ENCODE peak calls at places on chromosomes 5 and 9, in eight cellular contexts. X, I, K, F, V, D, Y and U are unnamed samples.
A peak's percentile ranks its signal among the peaks of the same experiment; 100 is the strongest.

GRCh38 chr5:65722575-65723424 is 795 bp downstream of the NLN start:
- DNase-seq in I (peak; percentile 50), D (peak; percentile 73), V (no peak), Y (peak; percentile 55), X (peak; percentile 29), K (no peak), F (peak; percentile 72), U (no peak)

GRCh38 chr5:177507596-177508216 is 1.9 kb downstream of the DOK3 start:
- DNase-seq in K (no peak), V (no peak), F (no peak), X (no peak), Y (no peak), I (no peak), D (no peak), U (no peak)

GRCh38 chr9:100352201-100352726 is 478 bp downstream of the TEX10 start:
- DNase-seq in I (peak; percentile 32), F (peak; percentile 77), Y (peak; percentile 32), V (peak; percentile 3), K (no peak), D (no peak), X (no peak), U (peak; percentile 79)

GRCh38 chr5:140627972-140628371 is 5.0 kb downstream of the CD14 start:
- DNase-seq in V (no peak), K (no peak), X (no peak), Y (no peak), D (no peak), I (no peak), F (no peak), U (no peak)

GRCh38 chr5:43889238-43889637 is 286.3 kb downstream of the NNT start:
- DNase-seq in F (no peak), Y (no peak), I (peak; percentile 5), V (no peak), X (no peak), K (no peak), D (no peak), U (no peak)

GRCh38 chr5:178781936-178782335 is 51.5 kb upstream of the ZNF354A start:
- DNase-seq in D (no peak), V (no peak), I (no peak), F (no peak), Y (no peak), K (no peak), X (no peak), U (no peak)

GRCh38 chr5:33978307-33978706 is 6.2 kb downstream of the SLC45A2 start:
- DNase-seq in Y (no peak), I (no peak), X (no peak), V (no peak), F (no peak), K (no peak), D (no peak), U (no peak)

GRCh38 chr5:156812959-156813358 is 37.1 kb upstream of the PPP1R2B start:
- DNase-seq in Y (no peak), X (no peak), F (no peak), D (no peak), V (no peak), I (no peak), K (no peak), U (no peak)

GRCh38 chr5:141762790-141763368 is 80.8 kb upstream of the ARAP3 start:
- DNase-seq in D (no peak), K (no peak), I (no peak), F (no peak), V (no peak), X (no peak), Y (no peak), U (no peak)

GRCh38 chr9:7146582-7146981 is 388.8 kb downstream of the KDM4C start:
- DNase-seq in V (no peak), Y (no peak), D (peak; percentile 25), X (no peak), I (no peak), K (no peak), F (peak; percentile 59), U (no peak)

GRCh38 chr5:30765227-30765626 is 428.3 kb upstream of the CDH6 start:
- DNase-seq in D (no peak), X (no peak), V (no peak), F (no peak), Y (no peak), I (no peak), K (no peak), U (no peak)

GRCh38 chr5:33637011-33637410 is 196.2 kb downstream of the TARS1 start:
- DNase-seq in K (no peak), V (no peak), D (no peak), F (no peak), X (no peak), Y (no peak), I (no peak), U (no peak)

GRCh38 chr5:61322738-61323429 is 9.2 kb upstream of the ZSWIM6 start:
- DNase-seq in Y (no peak), K (no peak), X (no peak), V (no peak), I (no peak), F (no peak), D (no peak), U (no peak)

DNA sequence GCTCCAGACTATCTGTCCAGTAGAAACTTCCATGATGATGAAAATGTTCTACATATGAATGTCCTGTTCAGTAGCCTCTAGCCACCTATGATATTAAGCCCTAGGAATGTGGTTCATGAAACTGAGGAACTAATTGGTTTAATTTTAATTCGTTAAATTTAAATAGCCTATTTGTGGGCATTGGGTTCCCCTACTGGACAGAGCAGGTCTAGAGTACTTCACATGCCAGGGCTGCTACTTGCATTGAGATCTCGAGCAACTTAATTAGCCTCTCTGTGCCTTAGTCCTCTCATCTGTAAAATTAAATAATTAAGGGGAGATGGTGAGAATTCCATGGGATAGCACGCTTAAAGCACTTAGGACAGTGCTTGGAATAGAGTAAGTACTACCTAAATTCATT is 160.0 kb downstream of the PAPPA start:
- DNase-seq in D (no peak), F (no peak), I (no peak), Y (no peak), X (no peak), V (no peak), K (no peak), U (no peak)
- TF ChIP-seq CTCF in D (peak; percentile 41), F (peak; percentile 55), I (peak; percentile 23), Y (peak; percentile 46), X (no peak), V (no peak), K (no peak), U (peak; percentile 49)

DNA sequence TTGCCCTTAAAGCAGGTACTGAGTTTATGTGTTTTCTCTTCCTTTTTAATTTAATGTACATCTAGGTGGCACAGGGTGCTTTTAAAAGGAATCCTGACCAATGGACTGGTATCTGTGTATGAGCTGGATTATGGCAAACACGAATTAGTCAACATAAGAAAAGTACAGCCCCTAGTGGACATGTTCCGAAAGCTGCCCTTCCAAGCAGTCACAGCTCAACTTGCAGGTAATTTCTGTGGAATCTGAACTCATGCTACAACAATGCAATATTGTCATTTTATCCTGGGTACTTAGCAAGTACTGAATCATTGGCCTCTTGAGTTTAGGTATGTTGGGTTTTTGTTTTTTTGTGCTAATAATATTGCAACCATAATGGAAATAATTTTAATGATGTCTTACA is 14.4 kb upstream of the TMOD1 start:
- DNase-seq in F (no peak), X (no peak), K (no peak), Y (no peak), I (no peak), V (no peak), D (no peak), U (no peak)
- TF ChIP-seq CTCF in F (peak; percentile 63), X (peak; percentile 54), K (peak; percentile 31), Y (peak; percentile 50), I (peak; percentile 30), V (no peak), D (peak; percentile 28), U (peak; percentile 49)

DNA sequence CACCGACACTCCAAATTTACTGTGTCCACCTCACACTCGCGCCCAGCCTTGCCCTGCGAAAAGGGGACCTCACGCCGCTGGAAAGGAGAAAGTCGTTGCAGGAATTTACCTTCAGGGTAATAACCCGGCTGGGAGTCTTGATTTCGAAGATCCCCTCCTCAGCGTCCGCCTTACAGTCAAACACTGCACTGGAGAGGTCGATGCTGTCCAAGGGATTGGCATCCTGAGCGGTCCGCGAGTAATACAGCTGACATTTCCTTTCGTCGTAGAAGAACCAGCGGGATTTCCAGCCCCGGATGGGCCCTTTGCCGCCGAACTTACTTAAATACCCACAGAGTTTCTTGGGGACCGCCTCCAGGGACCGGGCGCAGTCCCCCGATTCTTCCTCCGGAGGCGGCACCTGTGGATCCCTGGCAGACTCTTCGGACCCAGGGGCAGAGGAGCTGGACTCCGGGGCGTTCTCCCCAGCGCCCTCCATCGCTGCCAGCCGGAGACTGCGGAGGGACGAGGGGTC is 328 bp downstream of the TBC1D2 start:
- DNase-seq in K (no peak), F (no peak), I (peak; percentile 50), V (no peak), D (no peak), Y (no peak), X (no peak), U (no peak)
- TF ChIP-seq CTCF in K (no peak), F (no peak), I (no peak), V (no peak), D (no peak), Y (no peak), X (no peak), U (peak; percentile 41)

DNA sequence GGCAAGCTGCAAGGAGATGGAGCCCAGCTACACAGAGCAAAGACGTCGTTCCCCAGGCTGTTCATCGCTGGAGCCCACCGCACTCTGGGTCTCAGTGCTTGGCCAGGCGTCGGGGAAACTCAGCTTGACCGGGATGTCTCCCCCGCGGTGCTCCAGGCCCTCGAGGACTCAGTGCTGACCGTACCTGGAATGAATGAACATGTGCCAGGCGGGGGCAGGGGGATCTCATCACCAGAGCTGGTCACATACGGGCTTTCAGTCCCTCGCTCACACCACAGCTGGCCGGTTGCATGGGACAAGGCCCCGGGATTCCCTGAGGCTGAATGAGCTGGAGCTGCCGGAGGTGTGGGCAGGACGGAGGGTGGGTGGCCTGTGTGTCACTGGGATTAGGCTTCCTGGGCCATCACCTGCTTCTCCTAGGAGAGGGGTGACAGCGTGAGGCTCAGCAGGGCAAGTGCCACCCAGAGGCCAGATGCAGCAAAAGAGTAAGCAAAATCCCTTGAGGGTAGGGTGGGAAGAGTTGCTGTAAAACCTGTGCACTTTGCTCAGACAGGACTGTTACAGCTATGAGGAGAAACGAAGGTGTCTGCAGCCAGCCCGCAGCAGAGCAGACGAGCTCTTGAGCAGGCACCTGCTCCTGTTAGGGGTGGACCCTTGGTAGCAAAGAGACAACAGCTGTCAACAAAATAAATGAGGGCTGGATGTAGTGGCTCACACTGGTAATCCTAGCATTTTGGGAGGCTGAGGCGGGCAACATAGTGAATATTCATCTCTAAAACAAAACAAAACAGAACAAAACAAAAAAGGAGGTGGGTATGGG is 70.7 kb upstream of the RAPGEF1 start:
- DNase-seq in X (no peak), V (no peak), F (peak; percentile 62), D (no peak), K (no peak), I (no peak), Y (no peak), U (no peak)
- TF ChIP-seq CTCF in X (no peak), V (no peak), F (peak; percentile 44), D (no peak), K (no peak), I (no peak), Y (no peak), U (no peak)

DNA sequence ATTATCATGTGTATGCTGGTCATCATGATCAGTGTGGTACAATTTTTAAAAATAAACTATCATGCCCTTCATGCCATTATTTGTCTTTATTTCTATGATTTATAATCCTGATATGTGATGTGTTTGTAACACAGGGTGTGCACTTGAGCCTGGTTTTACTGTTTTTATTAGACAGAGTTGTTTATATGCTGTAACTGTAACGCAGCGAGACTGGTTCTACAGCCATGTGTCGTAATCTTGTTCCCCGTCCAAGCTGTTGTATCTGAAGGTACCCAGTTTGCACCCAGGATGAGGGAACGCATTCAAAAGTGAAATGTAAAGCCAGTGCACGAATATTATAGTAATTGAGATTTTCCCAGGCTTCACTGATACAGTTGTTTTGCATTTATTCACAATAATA is 28.2 kb downstream of the SNX18 start:
- DNase-seq in V (no peak), K (no peak), I (no peak), F (no peak), D (no peak), Y (no peak), X (no peak), U (no peak)
- TF ChIP-seq CTCF in V (no peak), K (no peak), I (no peak), F (no peak), D (no peak), Y (no peak), X (no peak), U (no peak)